ENCODE peak calls at places on chromosomes 6 and 20, in five cellular contexts. H is WTC11, N is HepG2, B is H1, C is GM12878. F is an unnamed sample.

GRCh38 chr20:59810376-59811187 is 122.9 kb downstream of the SYCP2 start:
- DNase-seq in H (no peak), N (no peak), B (no peak), C (no peak), F (no peak)

GRCh38 chr20:59191756-59192532 is 28.3 kb downstream of the ZNF831 start:
- DNase-seq in H (no peak), N (no peak), B (no peak), C (no peak), F (no peak)

GRCh38 chr6:117555882-117556498 is 46.3 kb downstream of the GOPC start:
- DNase-seq in H (peak; percentile 38), N (peak; percentile 27), B (no peak), C (no peak), F (peak; percentile 30)

GRCh38 chr6:10759884-10760329 is 12.3 kb downstream of the TMEM14B start:
- DNase-seq in H (no peak), N (no peak), B (no peak), C (no peak), F (no peak)

GRCh38 chr6:111057074-111057752 is 30.1 kb upstream of the SLC16A10 start:
- DNase-seq in H (no peak), N (peak; percentile 32), B (no peak), C (no peak), F (peak; percentile 50)

GRCh38 chr6:26251354-26252081 is 113.5 kb upstream of the BTN3A2 start:
- DNase-seq in H (peak; percentile 79), N (no peak), B (no peak), C (peak; percentile 98), F (peak; percentile 78)

GRCh38 chr20:43840382-43841070 is 74.1 kb upstream of the TOX2 start:
- DNase-seq in H (peak; percentile 52), N (peak; percentile 39), B (peak; percentile 21), C (no peak), F (no peak)

GRCh38 chr20:15100506-15101160 is 763.2 kb upstream of the FLRT3 start:
- DNase-seq in H (no peak), N (no peak), B (no peak), C (no peak), F (no peak)

GRCh38 chr6:105402090-105402980 is 547 bp downstream of the PREP start:
- DNase-seq in H (peak; percentile 19), N (peak; percentile 25), B (no peak), C (no peak), F (peak; percentile 50)

GRCh38 chr20:8757146-8757545 is 311.7 kb upstream of the PLCB4 start:
- DNase-seq in H (no peak), N (no peak), B (no peak), C (no peak), F (no peak)

GRCh38 chr6:143675946-143676345 is 1.8 kb upstream of the PHACTR2 start:
- DNase-seq in H (no peak), N (peak; percentile 46), B (no peak), C (no peak), F (no peak)
- TF ChIP-seq ATF2 in H (no peak), N (no peak), B (no peak), C (no peak), F (no peak)

DNA sequence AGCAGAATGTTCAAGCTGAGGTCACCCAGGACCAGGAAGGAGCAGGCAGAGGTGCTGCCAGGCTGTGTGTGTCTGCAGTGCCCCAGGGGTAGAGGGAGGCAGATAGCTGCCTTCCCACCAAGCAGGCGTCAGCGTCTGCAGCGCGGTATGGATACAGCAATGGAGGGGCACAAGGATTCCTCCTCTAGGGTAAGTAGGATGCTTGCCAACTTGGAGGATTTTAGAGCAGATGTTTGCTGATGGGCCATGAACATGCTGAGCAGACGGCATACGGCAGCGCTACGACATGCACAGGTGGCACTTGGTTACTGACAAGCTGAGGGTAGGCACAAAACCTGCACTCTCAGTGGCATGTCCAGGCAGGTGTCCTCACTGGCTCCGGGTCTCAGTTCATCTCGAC is 48.1 kb downstream of the PSMG4 start:
- DNase-seq in H (peak; percentile 2), N (no peak), B (no peak), C (no peak), F (no peak)
- TF ChIP-seq ATF2 in H (no peak), N (no peak), B (no peak), C (no peak), F (no peak)

DNA sequence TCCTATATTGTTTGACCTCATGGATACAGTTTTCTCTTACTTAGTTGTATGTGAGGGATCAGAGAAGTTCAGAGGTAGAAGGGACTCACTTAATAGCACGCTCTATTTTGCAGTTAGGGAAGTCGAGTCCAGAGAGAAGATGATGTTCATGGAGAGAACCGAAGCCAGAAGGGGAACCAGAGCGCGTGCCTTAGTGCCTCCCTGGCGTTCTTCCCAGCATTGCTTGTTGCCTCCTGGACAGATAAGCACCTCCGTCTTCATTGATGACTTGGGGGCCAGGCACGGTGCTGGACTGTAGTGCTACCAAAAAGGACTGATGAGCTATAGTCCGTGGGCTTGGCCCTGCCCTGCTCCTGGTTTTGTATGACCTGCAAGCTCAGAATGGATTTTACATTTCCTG is 109.8 kb downstream of the RPP40 start:
- DNase-seq in H (no peak), N (no peak), B (no peak), C (no peak), F (no peak)
- TF ChIP-seq ATF2 in H (no peak), N (no peak), B (no peak), C (no peak), F (no peak)

DNA sequence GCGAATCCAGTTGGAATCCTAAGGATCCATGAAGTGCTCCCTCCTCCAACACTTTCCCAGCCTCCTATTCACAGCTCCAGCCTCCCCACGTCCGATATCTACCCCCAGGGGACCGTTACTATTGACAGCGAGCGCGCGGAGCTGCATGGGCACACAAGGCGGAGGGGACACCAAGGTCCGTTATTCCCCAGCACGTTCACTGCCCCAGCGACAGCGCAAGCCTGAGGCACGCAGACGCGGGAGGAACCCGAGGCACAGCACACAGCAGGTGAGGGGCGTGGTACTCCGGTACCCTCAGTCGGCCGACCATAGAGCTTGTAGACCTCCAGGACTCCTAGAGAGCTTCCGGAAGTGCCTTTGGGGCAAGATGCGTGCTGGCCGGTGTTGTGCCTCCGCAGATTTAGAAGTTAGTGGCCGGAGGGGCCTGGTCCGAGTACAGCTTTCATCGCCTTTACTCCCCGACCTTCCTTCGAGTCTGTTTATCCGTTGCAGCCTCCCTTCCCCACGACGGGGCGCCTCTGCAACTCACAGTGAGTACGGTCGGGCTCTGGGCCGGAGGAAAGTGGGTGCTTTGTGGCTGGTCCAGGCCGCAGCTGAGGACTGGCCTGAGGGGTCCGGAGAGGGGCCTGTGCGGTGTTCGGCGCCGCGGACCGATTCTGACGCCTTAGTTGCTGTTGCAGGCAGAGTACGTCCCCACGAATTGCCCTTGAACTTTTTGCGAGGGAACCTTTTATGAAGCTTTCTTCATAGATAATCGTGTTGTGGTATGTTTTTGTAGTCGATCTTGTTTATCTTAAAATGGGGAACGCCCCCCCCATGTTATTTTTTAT is at the start of gene ZKSCAN8:
- DNase-seq in H (peak; percentile 90), N (peak; percentile 97), B (peak; percentile 75), C (peak; percentile 78), F (peak; percentile 98)
- TF ChIP-seq ATF2 in H (no peak), N (peak; percentile 78), B (peak; percentile 49), C (no peak), F (no peak)

DNA sequence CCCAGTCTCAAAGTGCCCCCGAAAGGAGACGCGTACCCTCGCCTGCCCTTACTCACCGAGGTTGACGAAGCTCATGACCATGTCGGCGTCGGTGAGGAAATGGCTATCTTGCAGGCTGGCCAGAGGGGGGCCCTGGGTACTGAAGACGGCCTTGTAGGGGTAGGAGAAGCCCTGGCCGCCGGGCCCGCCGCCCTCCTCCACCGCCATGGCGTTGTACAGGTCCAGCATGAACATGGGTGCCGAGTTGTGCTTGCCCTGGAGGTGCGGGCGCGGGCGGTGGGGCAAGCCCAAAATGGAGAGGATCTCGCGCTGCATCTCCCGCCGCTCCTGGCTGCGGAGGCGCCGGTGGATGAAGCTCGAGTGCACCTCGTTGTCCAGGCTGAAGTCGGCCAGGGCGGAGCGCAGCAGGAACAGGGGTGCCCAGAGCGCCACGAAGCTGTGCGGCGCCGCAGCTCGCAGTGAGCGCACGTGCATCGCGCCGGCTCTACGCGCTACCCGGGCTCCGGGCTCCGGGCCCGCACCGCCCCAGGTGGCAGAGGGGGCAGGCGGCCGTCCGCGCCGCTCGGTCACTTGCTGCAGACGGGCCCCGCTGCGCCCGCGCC is 691 bp downstream of the BMP7 start:
- DNase-seq in H (peak; percentile 46), N (no peak), B (no peak), C (no peak), F (no peak)
- TF ChIP-seq ATF2 in H (no peak), N (no peak), B (no peak), C (no peak), F (no peak)

GRCh38 chr20:18832801-18833200 is 19.2 kb downstream of the SCP2D1 start:
- DNase-seq in H (no peak), N (no peak), B (no peak), C (no peak), F (no peak)
- TF ChIP-seq ATF2 in H (no peak), N (no peak), B (no peak), C (no peak), F (no peak)

F was measured in K562.